ENCODE peak calls at places on chromosomes 16 and 17, in eight cellular contexts. One of them, this sample, is unnamed.

GRCh38 chr17:55649935-55650597 is 72.6 kb downstream of the TMEM100 start:
- DNase-seq in NCI-H2081: no peak
- DNase-seq in RPMI7951: no peak
- DNase-seq in ovary: no peak
- DNase-seq in iris pigment epithelial cell: no peak
- DNase-seq in GM23338: no peak
- DNase-seq in GM12878: no peak
- DNase-seq in cardiac muscle cell: no peak
- DNase-seq in this sample: no peak

GRCh38 chr16:75660321-75660720 is 12.7 kb downstream of the TERF2IP start:
- DNase-seq in NCI-H2081: no peak
- DNase-seq in RPMI7951: no peak
- DNase-seq in ovary: no peak
- DNase-seq in iris pigment epithelial cell: no peak
- DNase-seq in GM23338: no peak
- DNase-seq in GM12878: no peak
- DNase-seq in cardiac muscle cell: no peak
- DNase-seq in this sample: no peak

GRCh38 chr17:82320956-82321927 is 3.8 kb upstream of the CD7 start:
- DNase-seq in NCI-H2081: peak
- DNase-seq in RPMI7951: peak
- DNase-seq in ovary: no peak
- DNase-seq in iris pigment epithelial cell: no peak
- DNase-seq in GM23338: peak
- DNase-seq in GM12878: no peak
- DNase-seq in cardiac muscle cell: peak
- DNase-seq in this sample: no peak

GRCh38 chr17:45227101-45227591 is 5.5 kb downstream of the FMNL1 start:
- DNase-seq in NCI-H2081: no peak
- DNase-seq in RPMI7951: peak
- DNase-seq in ovary: no peak
- DNase-seq in iris pigment epithelial cell: no peak
- DNase-seq in GM23338: no peak
- DNase-seq in GM12878: peak
- DNase-seq in cardiac muscle cell: no peak
- DNase-seq in this sample: no peak

GRCh38 chr16:31072540-31073072 is 1.4 kb downstream of the ZNF668 start:
- DNase-seq in NCI-H2081: no peak
- DNase-seq in RPMI7951: peak
- DNase-seq in ovary: no peak
- DNase-seq in iris pigment epithelial cell: peak
- DNase-seq in GM23338: peak
- DNase-seq in GM12878: no peak
- DNase-seq in cardiac muscle cell: peak
- DNase-seq in this sample: peak

GRCh38 chr17:5128905-5129535 is 13.2 kb downstream of the USP6 start:
- DNase-seq in NCI-H2081: no peak
- DNase-seq in RPMI7951: no peak
- DNase-seq in ovary: no peak
- DNase-seq in iris pigment epithelial cell: no peak
- DNase-seq in GM23338: no peak
- DNase-seq in GM12878: no peak
- DNase-seq in cardiac muscle cell: no peak
- DNase-seq in this sample: no peak

GRCh38 chr17:76182016-76182764 is 41.1 kb upstream of the FOXJ1 start:
- DNase-seq in NCI-H2081: peak
- DNase-seq in RPMI7951: peak
- DNase-seq in ovary: peak
- DNase-seq in iris pigment epithelial cell: peak
- DNase-seq in GM23338: peak
- DNase-seq in GM12878: peak
- DNase-seq in cardiac muscle cell: peak
- DNase-seq in this sample: peak

GRCh38 chr17:67491009-67491677 is 114.1 kb downstream of the PITPNC1 start:
- DNase-seq in NCI-H2081: no peak
- DNase-seq in RPMI7951: peak
- DNase-seq in ovary: peak
- DNase-seq in iris pigment epithelial cell: peak
- DNase-seq in GM23338: peak
- DNase-seq in GM12878: no peak
- DNase-seq in cardiac muscle cell: peak
- DNase-seq in this sample: peak

GRCh38 chr17:45775576-45776011 is 8.5 kb upstream of the CRHR1 start:
- DNase-seq in NCI-H2081: peak
- DNase-seq in RPMI7951: peak
- DNase-seq in ovary: no peak
- DNase-seq in iris pigment epithelial cell: no peak
- DNase-seq in GM23338: no peak
- DNase-seq in GM12878: no peak
- DNase-seq in cardiac muscle cell: peak
- DNase-seq in this sample: no peak

GRCh38 chr16:23316232-23316631 is 14.1 kb downstream of the SCNN1B start:
- DNase-seq in NCI-H2081: no peak
- DNase-seq in RPMI7951: no peak
- DNase-seq in ovary: no peak
- DNase-seq in iris pigment epithelial cell: no peak
- DNase-seq in GM23338: no peak
- DNase-seq in GM12878: no peak
- DNase-seq in cardiac muscle cell: no peak
- DNase-seq in this sample: no peak

GRCh38 chr17:19540706-19541370 is 7.2 kb downstream of the SLC47A1 start:
- DNase-seq in NCI-H2081: no peak
- DNase-seq in RPMI7951: no peak
- DNase-seq in ovary: no peak
- DNase-seq in iris pigment epithelial cell: no peak
- DNase-seq in GM23338: no peak
- DNase-seq in GM12878: no peak
- DNase-seq in cardiac muscle cell: no peak
- DNase-seq in this sample: no peak

GRCh38 chr16:63130942-63131341 is 1094.7 kb upstream of the CDH8 start:
- DNase-seq in NCI-H2081: no peak
- DNase-seq in RPMI7951: no peak
- DNase-seq in ovary: no peak
- DNase-seq in iris pigment epithelial cell: no peak
- DNase-seq in GM23338: no peak
- DNase-seq in GM12878: no peak
- DNase-seq in cardiac muscle cell: no peak
- DNase-seq in this sample: no peak

GRCh38 chr17:41334899-41335298 is 15.7 kb downstream of the KRT33A start:
- DNase-seq in NCI-H2081: no peak
- DNase-seq in RPMI7951: no peak
- DNase-seq in ovary: no peak
- DNase-seq in iris pigment epithelial cell: no peak
- DNase-seq in GM23338: no peak
- DNase-seq in GM12878: no peak
- DNase-seq in cardiac muscle cell: no peak
- DNase-seq in this sample: no peak

GRCh38 chr16:81929841-81930240 is 81.4 kb downstream of the SDR42E1 start:
- DNase-seq in NCI-H2081: no peak
- DNase-seq in RPMI7951: no peak
- DNase-seq in ovary: no peak
- DNase-seq in iris pigment epithelial cell: no peak
- DNase-seq in GM23338: no peak
- DNase-seq in GM12878: no peak
- DNase-seq in cardiac muscle cell: no peak
- DNase-seq in this sample: no peak

GRCh38 chr16:74868501-74868900 is 93.9 kb upstream of the FA2H start:
- DNase-seq in NCI-H2081: no peak
- DNase-seq in RPMI7951: no peak
- DNase-seq in ovary: no peak
- DNase-seq in iris pigment epithelial cell: peak
- DNase-seq in GM23338: peak
- DNase-seq in GM12878: no peak
- DNase-seq in cardiac muscle cell: peak
- DNase-seq in this sample: peak

GRCh38 chr17:42743595-42744282 is 1.1 kb downstream of the EZH1 start:
- DNase-seq in NCI-H2081: no peak
- DNase-seq in RPMI7951: no peak
- DNase-seq in ovary: no peak
- DNase-seq in iris pigment epithelial cell: peak
- DNase-seq in GM23338: peak
- DNase-seq in GM12878: no peak
- DNase-seq in cardiac muscle cell: no peak
- DNase-seq in this sample: no peak

GRCh38 chr16:20838250-20838649 is 31.9 kb downstream of the REXO5 start:
- DNase-seq in NCI-H2081: no peak
- DNase-seq in RPMI7951: no peak
- DNase-seq in ovary: no peak
- DNase-seq in iris pigment epithelial cell: no peak
- DNase-seq in GM23338: no peak
- DNase-seq in GM12878: no peak
- DNase-seq in cardiac muscle cell: no peak
- DNase-seq in this sample: no peak

This sample was measured in NCI-H460.